ENCODE peak calls at places on chromosomes 2 and 18, in ten cellular contexts. I, B, F, O, M, P, K, N, Y and V are unnamed samples.

GRCh38 chr18:784470-785172 is 27.4 kb downstream of the YES1 start:
- DNase-seq in I (no peak), B (no peak), F (no peak), O (no peak), M (no peak), P (no peak), K (no peak), N (no peak), Y (no peak), V (no peak)

GRCh38 chr2:47299555-47299954 is 103.4 kb upstream of the MSH2 start:
- DNase-seq in I (no peak), B (no peak), F (no peak), O (no peak), M (no peak), P (peak; percentile 21), K (no peak), N (no peak), Y (no peak), V (no peak)

GRCh38 chr2:234694244-234695013 is 197.5 kb upstream of the ARL4C start:
- DNase-seq in I (no peak), B (no peak), F (no peak), O (no peak), M (no peak), P (no peak), K (no peak), N (peak; percentile 3), Y (no peak), V (no peak)

GRCh38 chr18:46387426-46388131 is 269.4 kb downstream of the LOXHD1 start:
- DNase-seq in I (no peak), B (no peak), F (no peak), O (no peak), M (peak; percentile 38), P (no peak), K (no peak), N (no peak), Y (peak; percentile 37), V (no peak)

GRCh38 chr2:88190808-88191721 is 20.9 kb downstream of the THNSL2 start:
- DNase-seq in I (peak; percentile 44), B (peak; percentile 25), F (no peak), O (no peak), M (peak; percentile 85), P (peak; percentile 29), K (no peak), N (peak; percentile 29), Y (peak; percentile 83), V (no peak)

GRCh38 chr2:45691600-45691999 is 40.1 kb downstream of the PRKCE start:
- DNase-seq in I (no peak), B (no peak), F (no peak), O (no peak), M (no peak), P (no peak), K (no peak), N (no peak), Y (no peak), V (no peak)

GRCh38 chr2:232568161-232568560 is 17.7 kb downstream of the EIF4E2 start:
- DNase-seq in I (no peak), B (no peak), F (peak; percentile 82), O (no peak), M (no peak), P (peak; percentile 45), K (no peak), N (no peak), Y (no peak), V (peak; percentile 11)

GRCh38 chr2:104523921-104524320 is 330.0 kb upstream of the POU3F3 start:
- DNase-seq in I (no peak), B (no peak), F (no peak), O (no peak), M (no peak), P (no peak), K (no peak), N (no peak), Y (no peak), V (no peak)